ENCODE peak calls at places on chromosomes 16 and 17, in four cellular contexts. Y is ascending aorta, I is sigmoid colon, E is WERI-Rb-1. Q is an unnamed sample.

GRCh38 chr16:56551796-56552738 is 12.8 kb upstream of the MT4 start:
- DNase-seq in Y (no peak), I (peak), E (no peak), Q (no peak)

GRCh38 chr17:74558882-74559519 is 8.3 kb downstream of the CD300H start:
- DNase-seq in Y (no peak), I (no peak), E (no peak), Q (no peak)

GRCh38 chr17:36674278-36674650 is 72.9 kb downstream of the MRM1 start:
- DNase-seq in Y (no peak), I (no peak), E (no peak), Q (no peak)

GRCh38 chr17:76032780-76033108 is 5.6 kb upstream of the EVPL start:
- DNase-seq in Y (no peak), I (no peak), E (no peak), Q (no peak)

GRCh38 chr17:38791162-38791561 is 8.2 kb downstream of the PIP4K2B start:
- DNase-seq in Y (no peak), I (no peak), E (no peak), Q (no peak)

GRCh38 chr16:88387941-88388627 is 5.3 kb downstream of the ZNF469 start:
- DNase-seq in Y (peak), I (no peak), E (no peak), Q (no peak)

GRCh38 chr17:39629894-39630293 is 3.1 kb downstream of the PPP1R1B start:
- DNase-seq in Y (no peak), I (no peak), E (no peak), Q (no peak)

GRCh38 chr17:1239210-1239609 is 31.0 kb upstream of the BHLHA9 start:
- DNase-seq in Y (no peak), I (no peak), E (no peak), Q (no peak)

GRCh38 chr16:83602797-83603735 is 204.7 kb upstream of the HSBP1 start:
- DNase-seq in Y (no peak), I (no peak), E (no peak), Q (no peak)

GRCh38 chr17:40960144-40960543 is 6.6 kb downstream of the KRT39 start:
- DNase-seq in Y (no peak), I (no peak), E (no peak), Q (no peak)

GRCh38 chr17:40966848-40967247 is at the start of gene KRT39:
- DNase-seq in Y (no peak), I (no peak), E (no peak), Q (no peak)

GRCh38 chr17:40962059-40962561 is 4.6 kb downstream of the KRT39 start:
- DNase-seq in Y (no peak), I (no peak), E (no peak), Q (no peak)

GRCh38 chr17:40961586-40961985 is 5.2 kb downstream of the KRT39 start:
- DNase-seq in Y (no peak), I (no peak), E (no peak), Q (no peak)

DNA sequence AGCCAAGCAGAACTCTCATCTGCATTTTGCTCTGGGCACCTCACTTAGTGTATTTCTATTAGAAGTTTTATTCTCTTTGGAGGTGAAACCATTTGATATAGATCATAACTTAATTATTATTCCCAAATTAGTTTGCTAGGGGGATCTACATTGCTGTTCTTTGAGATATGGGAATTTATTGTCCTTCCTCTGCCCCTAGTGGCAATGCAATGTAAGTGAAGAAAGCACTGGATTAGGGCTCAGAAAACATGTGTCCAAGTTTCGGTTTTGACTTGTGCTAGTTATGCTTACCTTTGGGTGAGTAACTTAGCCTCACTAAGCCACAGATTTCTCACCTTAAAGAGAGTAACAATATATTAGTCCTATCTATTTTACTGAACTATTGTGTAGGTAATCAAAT is 2.9 kb downstream of the KRT39 start:
- DNase-seq in Y (no peak), I (no peak), E (no peak), Q (no peak)
- TF ChIP-seq CTCF in Y (no peak), I (no peak), E (peak), Q (peak)

GRCh38 chr17:42403150-42403549 is 14.9 kb upstream of the STAT3 start:
- DNase-seq in Y (no peak), I (no peak), E (peak), Q (no peak)
- TF ChIP-seq CTCF in Y (no peak), I (no peak), E (peak), Q (peak)

DNA sequence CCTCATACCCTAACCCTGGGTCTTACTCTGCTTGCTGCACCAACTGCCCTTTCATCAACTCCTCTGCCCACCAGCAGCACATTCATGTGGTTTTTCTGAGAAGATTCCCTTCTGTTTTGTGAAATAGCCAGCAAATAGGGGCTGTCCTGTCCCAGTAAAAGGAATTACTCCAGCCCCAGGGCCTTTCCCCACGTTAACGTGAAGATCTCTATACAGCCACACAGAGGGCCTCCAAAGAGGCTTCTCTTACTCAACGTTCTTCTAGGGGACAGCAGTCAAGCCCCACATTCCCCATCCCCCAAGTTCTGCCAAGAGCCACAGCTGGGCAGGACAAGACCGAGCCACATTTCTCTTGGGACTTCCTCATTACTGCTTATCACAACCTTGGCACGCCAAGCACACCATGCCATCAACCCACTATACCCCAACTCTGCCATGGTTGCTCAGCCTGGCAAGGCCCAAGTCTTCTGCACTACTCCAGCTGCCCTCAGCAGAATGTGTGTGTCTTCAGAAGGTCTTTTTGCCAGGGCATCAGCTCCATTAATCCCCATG is 18.7 kb upstream of the CCL2 start:
- DNase-seq in Y (no peak), I (no peak), E (no peak), Q (no peak)
- TF ChIP-seq CTCF in Y (no peak), I (no peak), E (no peak), Q (no peak)

GRCh38 chr16:84911490-84912216 is 91.9 kb downstream of the CRISPLD2 start:
- DNase-seq in Y (no peak), I (no peak), E (no peak), Q (no peak)

GRCh38 chr16:84907046-84907445 is 87.3 kb downstream of the CRISPLD2 start:
- DNase-seq in Y (no peak), I (no peak), E (no peak), Q (no peak)

GRCh38 chr16:84907575-84907974 is 87.8 kb downstream of the CRISPLD2 start:
- DNase-seq in Y (no peak), I (peak), E (no peak), Q (no peak)

GRCh38 chr16:84909686-84910085 is 89.9 kb downstream of the CRISPLD2 start:
- DNase-seq in Y (no peak), I (no peak), E (no peak), Q (no peak)

DNA sequence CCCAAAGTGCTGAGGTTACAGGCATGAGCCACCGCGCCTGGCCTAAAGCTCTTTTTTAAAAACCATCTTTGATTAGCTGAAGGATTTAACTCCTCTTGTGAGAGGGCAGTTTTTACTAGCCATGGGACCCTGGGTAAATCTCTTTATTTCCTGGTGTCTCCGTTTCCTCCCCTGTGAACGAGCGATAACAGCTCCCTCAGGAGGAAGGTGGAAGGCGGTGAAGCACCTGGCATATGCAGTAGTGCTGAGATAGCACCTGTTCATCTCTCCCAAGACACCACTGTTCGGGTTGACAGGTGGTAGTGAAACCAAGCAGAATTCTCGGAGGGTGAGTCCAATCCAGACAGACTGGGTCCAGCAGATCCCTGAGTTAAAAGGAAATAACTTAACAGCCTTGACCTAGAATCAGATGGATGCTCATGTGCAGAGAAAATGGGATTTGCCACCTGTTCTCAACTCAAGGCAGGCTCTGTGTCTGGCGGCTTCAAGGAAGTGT is 86.2 kb downstream of the CRISPLD2 start:
- DNase-seq in Y (no peak), I (no peak), E (no peak), Q (no peak)
- TF ChIP-seq CTCF in Y (no peak), I (no peak), E (no peak), Q (no peak)

GRCh38 chr16:8934601-8935000 is 29.1 kb downstream of the USP7 start:
- DNase-seq in Y (no peak), I (no peak), E (no peak), Q (no peak)

GRCh38 chr16:8936421-8936820 is 27.3 kb downstream of the USP7 start:
- DNase-seq in Y (no peak), I (no peak), E (peak), Q (peak)

GRCh38 chr16:8937803-8938202 is 25.9 kb downstream of the USP7 start:
- DNase-seq in Y (no peak), I (no peak), E (no peak), Q (no peak)

GRCh38 chr16:8931864-8932263 is 31.8 kb downstream of the USP7 start:
- DNase-seq in Y (no peak), I (no peak), E (no peak), Q (peak)

DNA sequence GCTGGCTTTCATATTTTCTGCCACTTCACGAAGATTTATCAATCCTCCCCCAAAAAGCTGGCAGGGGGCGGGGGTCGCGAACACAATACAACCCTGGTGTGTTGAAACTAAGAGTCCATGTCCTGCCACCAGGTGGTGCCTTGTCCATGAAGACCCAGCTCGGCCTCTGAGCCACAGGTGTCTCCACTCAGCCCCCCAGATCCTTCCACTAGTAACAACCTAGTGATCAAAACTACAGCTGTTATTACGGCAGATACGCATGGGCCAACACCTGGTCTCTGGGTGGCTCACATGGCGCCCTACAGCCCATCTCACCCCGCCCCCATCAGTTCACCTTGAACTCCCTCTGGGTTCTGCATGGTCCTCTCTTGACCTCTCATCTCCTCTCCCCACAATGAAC is 27.7 kb downstream of the USP7 start:
- DNase-seq in Y (no peak), I (no peak), E (peak), Q (no peak)
- TF ChIP-seq CTCF in Y (no peak), I (no peak), E (peak), Q (no peak)